ENCODE peak calls at places on chromosomes 12 and 14, in nine cellular contexts. X, U, E, V, Q, O, M, H and B are unnamed samples.

GRCh38 chr12:104482113-104482512 is 25.4 kb downstream of the CHST11 start:
- DNase-seq in X (no peak), U (no peak), E (no peak), V (no peak), Q (no peak), O (no peak), M (no peak), H (no peak), B (no peak)

GRCh38 chr12:117853600-117853999 is 115.2 kb downstream of the KSR2 start:
- DNase-seq in X (no peak), U (no peak), E (no peak), V (no peak), Q (no peak), O (no peak), M (peak; percentile 36), H (no peak), B (no peak)

GRCh38 chr12:109580684-109581333 is 7.2 kb downstream of the MVK start:
- DNase-seq in X (no peak), U (no peak), E (no peak), V (no peak), Q (no peak), O (no peak), M (no peak), H (no peak), B (no peak)

GRCh38 chr12:26032290-26032689 is 73.8 kb downstream of the RASSF8 start:
- DNase-seq in X (no peak), U (no peak), E (no peak), V (no peak), Q (no peak), O (no peak), M (no peak), H (no peak), B (no peak)

GRCh38 chr12:76450690-76451089 is 102.5 kb upstream of the BBS10 start:
- DNase-seq in X (no peak), U (no peak), E (no peak), V (no peak), Q (no peak), O (peak; percentile 90), M (no peak), H (no peak), B (peak; percentile 80)

GRCh38 chr14:64391113-64391725 is 3.1 kb downstream of the MTHFD1 start:
- DNase-seq in X (no peak), U (no peak), E (no peak), V (no peak), Q (no peak), O (no peak), M (no peak), H (no peak), B (no peak)

GRCh38 chr12:75389061-75389460 is 1.8 kb upstream of the GLIPR1L2 start:
- DNase-seq in X (no peak), U (no peak), E (no peak), V (no peak), Q (no peak), O (peak; percentile 42), M (no peak), H (no peak), B (peak; percentile 41)

GRCh38 chr12:19144985-19145384 is 15.5 kb downstream of the PLEKHA5 start:
- DNase-seq in X (no peak), U (no peak), E (no peak), V (no peak), Q (no peak), O (no peak), M (no peak), H (no peak), B (no peak)

GRCh38 chr14:104184506-104184905 is 46.1 kb downstream of the KIF26A start:
- DNase-seq in X (no peak), U (no peak), E (no peak), V (no peak), Q (no peak), O (no peak), M (no peak), H (peak; percentile 54), B (no peak)

GRCh38 chr12:45304514-45305178 is 88.8 kb downstream of the ANO6 start:
- DNase-seq in X (no peak), U (no peak), E (no peak), V (no peak), Q (no peak), O (no peak), M (no peak), H (no peak), B (peak; percentile 70)

DNA sequence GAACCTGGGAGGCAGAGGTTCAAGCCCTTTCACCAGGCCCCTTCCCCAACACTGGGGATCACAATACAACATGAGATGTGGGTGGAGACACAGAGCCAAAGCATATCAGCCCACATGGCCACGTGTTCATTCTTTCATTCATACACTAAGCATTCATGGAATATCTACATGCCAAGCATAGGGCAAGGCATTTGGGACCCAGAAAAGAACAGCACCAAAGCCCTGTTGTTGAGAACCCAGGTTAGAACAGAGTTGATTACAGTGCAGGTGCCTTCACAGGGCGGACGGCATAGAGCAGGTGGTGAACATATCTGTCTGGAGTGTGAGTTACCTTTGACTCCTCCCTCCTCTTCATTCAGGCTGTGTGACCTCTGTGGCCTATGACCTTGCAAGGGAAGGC is 159.4 kb upstream of the GSC start:
- DNase-seq in X (no peak), U (no peak), E (no peak), V (no peak), Q (no peak), O (no peak), M (no peak), H (no peak), B (no peak)
- TF ChIP-seq CTCF in X (no peak), U (no peak), E (no peak), V (no peak), Q (no peak), O (no peak), M (no peak), H (no peak), B (no peak)

DNA sequence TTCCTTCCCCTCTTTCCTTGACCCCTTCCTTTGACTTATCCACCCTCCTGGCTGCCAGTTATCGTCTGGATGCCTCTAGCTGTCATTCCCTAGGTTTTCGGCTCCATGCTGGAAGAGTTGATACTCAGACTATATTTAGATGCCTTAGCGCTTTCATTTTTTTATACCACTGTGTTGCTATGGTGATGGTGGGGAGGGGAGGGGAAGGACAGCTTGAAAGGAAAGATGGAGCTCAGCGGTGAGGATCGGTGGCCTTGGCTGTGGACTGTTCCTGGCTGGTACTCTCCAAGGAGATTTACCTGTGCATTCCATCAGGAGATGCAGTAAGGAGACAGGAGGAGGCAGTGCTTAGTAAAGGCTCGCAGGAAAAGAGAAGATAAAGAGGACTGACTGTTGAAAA is 108.7 kb downstream of the SLC8A3 start:
- DNase-seq in X (no peak), U (no peak), E (no peak), V (no peak), Q (no peak), O (no peak), M (no peak), H (no peak), B (no peak)
- TF ChIP-seq CTCF in X (no peak), U (no peak), E (no peak), V (no peak), Q (no peak), O (no peak), M (no peak), H (no peak), B (no peak)

DNA sequence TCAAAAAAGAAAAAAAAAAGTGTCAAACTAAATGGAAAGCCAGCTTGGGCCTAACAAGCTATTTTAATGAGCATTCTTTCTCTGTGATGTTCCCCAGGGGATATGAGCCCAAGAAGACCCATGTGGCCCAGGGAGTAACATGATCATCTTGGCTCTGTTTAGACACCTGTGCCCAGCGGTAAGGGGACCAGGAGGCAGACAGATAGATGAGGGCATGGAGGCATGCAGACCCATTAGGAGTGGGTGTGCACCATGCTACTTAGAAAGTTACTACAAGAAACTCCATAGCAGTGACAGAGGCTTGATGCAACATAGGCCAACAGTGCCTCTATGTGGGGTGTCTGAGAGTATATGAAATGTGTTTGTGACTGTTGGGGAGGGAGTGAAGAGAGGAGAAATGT is 3.1 kb upstream of the CREBL2 start:
- DNase-seq in X (no peak), U (no peak), E (no peak), V (no peak), Q (peak; percentile 59), O (peak; percentile 12), M (no peak), H (no peak), B (peak; percentile 33)
- TF ChIP-seq CTCF in X (no peak), U (no peak), E (no peak), V (no peak), Q (peak; percentile 16), O (no peak), M (no peak), H (peak; percentile 20), B (no peak)

GRCh38 chr12:1691123-1692007 is 495 bp downstream of the ADIPOR2 start:
- DNase-seq in X (peak; percentile 85), U (no peak), E (peak; percentile 16), V (peak; percentile 77), Q (peak; percentile 56), O (peak; percentile 11), M (peak; percentile 52), H (peak; percentile 61), B (no peak)
- TF ChIP-seq CTCF in X (no peak), U (no peak), E (no peak), V (no peak), Q (no peak), O (no peak), M (no peak), H (no peak), B (no peak)

GRCh38 chr12:51377099-51377984 is 13.9 kb downstream of the GALNT6 start:
- DNase-seq in X (no peak), U (no peak), E (no peak), V (no peak), Q (no peak), O (no peak), M (no peak), H (no peak), B (peak; percentile 60)
- TF ChIP-seq CTCF in X (no peak), U (no peak), E (no peak), V (no peak), Q (no peak), O (peak; percentile 8), M (no peak), H (peak; percentile 21), B (no peak)

GRCh38 chr12:29024117-29024516 is 125.0 kb upstream of the FAR2 start:
- DNase-seq in X (no peak), U (no peak), E (no peak), V (no peak), Q (no peak), O (no peak), M (no peak), H (no peak), B (no peak)

GRCh38 chr12:29025936-29026335 is 123.1 kb upstream of the FAR2 start:
- DNase-seq in X (no peak), U (no peak), E (no peak), V (no peak), Q (no peak), O (no peak), M (no peak), H (no peak), B (no peak)

GRCh38 chr12:29026419-29026818 is 122.7 kb upstream of the FAR2 start:
- DNase-seq in X (no peak), U (no peak), E (no peak), V (no peak), Q (no peak), O (peak; percentile 46), M (no peak), H (no peak), B (no peak)

GRCh38 chr12:29023436-29024076 is 125.5 kb upstream of the FAR2 start:
- DNase-seq in X (no peak), U (no peak), E (no peak), V (no peak), Q (no peak), O (no peak), M (no peak), H (no peak), B (peak; percentile 34)
- TF ChIP-seq CTCF in X (no peak), U (no peak), E (peak; percentile 14), V (no peak), Q (no peak), O (no peak), M (no peak), H (no peak), B (no peak)